ENCODE peak calls at places on chromosomes 12 and 14, in four cellular contexts. T is GM10248; R is CD14-positive monocyte; U is stimulated activated CD4-positive, alpha-beta T cell treated with anti-CD3 and anti-CD28 coated beads, TNF-alpha, amount 100 ng/mL, for 48 hours. D is an unnamed sample.

GRCh38 chr12:109818900-109819500 is 14.2 kb downstream of the TRPV4 start:
- DNase-seq in T (no peak), R (no peak), U (no peak), D (no peak)

GRCh38 chr14:94904636-94905035 is 134.7 kb upstream of the GSC start:
- DNase-seq in T (no peak), R (no peak), U (no peak), D (no peak)

GRCh38 chr12:113191236-113191635 is 5.7 kb downstream of the RITA1 start:
- DNase-seq in T (no peak), R (no peak), U (no peak), D (no peak)

GRCh38 chr14:65128096-65128495 is 25.8 kb upstream of the MAX start:
- DNase-seq in T (no peak), R (no peak), U (no peak), D (no peak)

GRCh38 chr14:96478119-96478518 is 24.1 kb upstream of the PAPOLA start:
- DNase-seq in T (no peak), R (no peak), U (no peak), D (no peak)

GRCh38 chr12:12238605-12239004 is 28.2 kb downstream of the LRP6 start:
- DNase-seq in T (no peak), R (no peak), U (no peak), D (no peak)

GRCh38 chr12:107368586-107368985 is 275.2 kb upstream of the CRY1 start:
- DNase-seq in T (no peak), R (no peak), U (no peak), D (no peak)

GRCh38 chr12:88247241-88247643 is 105.1 kb downstream of the TMTC3 start:
- DNase-seq in T (no peak), R (no peak), U (no peak), D (no peak)

GRCh38 chr12:53820503-53820902 is 68.7 kb upstream of the CISTR start:
- DNase-seq in T (no peak), R (no peak), U (no peak), D (no peak)

GRCh38 chr12:123267991-123268843 is 3.4 kb downstream of the CDK2AP1 start:
- DNase-seq in T (peak; percentile 27), R (peak; percentile 46), U (no peak), D (no peak)

GRCh38 chr12:115325858-115326257 is 641.9 kb upstream of the TBX3 start:
- DNase-seq in T (no peak), R (no peak), U (no peak), D (no peak)

GRCh38 chr12:62643470-62643869 is 176.8 kb downstream of the MON2 start:
- DNase-seq in T (no peak), R (no peak), U (no peak), D (no peak)

GRCh38 chr14:58705066-58705465 is 67.3 kb downstream of the DACT1 start:
- DNase-seq in T (no peak), R (no peak), U (no peak), D (no peak)

GRCh38 chr12:58927112-58927511 is 6.8 kb upstream of the LRIG3 start:
- DNase-seq in T (no peak), R (no peak), U (no peak), D (no peak)

GRCh38 chr14:32986791-32987545 is 48.3 kb downstream of the NPAS3 start:
- DNase-seq in T (no peak), R (no peak), U (no peak), D (no peak)

GRCh38 chr12:27001663-27002062 is 12.5 kb downstream of the TM7SF3 start:
- DNase-seq in T (no peak), R (no peak), U (no peak), D (no peak)

GRCh38 chr12:112107728-112108447 is 695 bp downstream of the NAA25 start:
- DNase-seq in T (no peak), R (no peak), U (no peak), D (peak; percentile 67)

GRCh38 chr12:19234171-19234704 is 104.7 kb downstream of the PLEKHA5 start:
- DNase-seq in T (no peak), R (no peak), U (no peak), D (no peak)

GRCh38 chr12:6614513-6615177 is 7.5 kb upstream of the CHD4 start:
- DNase-seq in T (no peak), R (no peak), U (no peak), D (no peak)

GRCh38 chr14:73269729-73270651 is 32.7 kb downstream of the PAPLN start:
- DNase-seq in T (peak; percentile 77), R (no peak), U (no peak), D (no peak)

GRCh38 chr12:12776261-12776660 is 9.2 kb upstream of the APOLD1 start:
- DNase-seq in T (no peak), R (no peak), U (no peak), D (no peak)

GRCh38 chr12:107238276-107238675 is 144.9 kb upstream of the CRY1 start:
- DNase-seq in T (no peak), R (no peak), U (no peak), D (no peak)

GRCh38 chr14:100193417-100194357 is 34.2 kb upstream of the DEGS2 start:
- DNase-seq in T (peak; percentile 45), R (no peak), U (no peak), D (no peak)

GRCh38 chr14:68495101-68495637 is 297.7 kb downstream of the ZFP36L1 start:
- DNase-seq in T (no peak), R (no peak), U (no peak), D (no peak)

GRCh38 chr12:12837025-12837872 is 24.1 kb downstream of the DDX47 start:
- DNase-seq in T (peak; percentile 54), R (no peak), U (peak; percentile 18), D (no peak)

GRCh38 chr12:263574-263973 is 938 bp upstream of the SLC6A13 start:
- DNase-seq in T (no peak), R (no peak), U (no peak), D (no peak)

GRCh38 chr12:6425588-6426531 is 18.9 kb upstream of the CD27 start:
- DNase-seq in T (peak; percentile 38), R (peak; percentile 61), U (no peak), D (no peak)

GRCh38 chr12:57128519-57129247 is 400 bp downstream of the LRP1 start:
- DNase-seq in T (no peak), R (no peak), U (no peak), D (no peak)

GRCh38 chr14:74525361-74525851 is 31.8 kb downstream of the ISCA2 start:
- DNase-seq in T (no peak), R (no peak), U (no peak), D (no peak)

D was measured in SIG-M5.